ENCODE peak calls at places on chromosomes 11 and 22, in seven cellular contexts. One of them, this sample, is unnamed.

GRCh38 chr22:41925783-41926460 is 684 bp downstream of the TNFRSF13C start:
- DNase-seq in body of pancreas: peak; percentile 78
- DNase-seq in stimulated activated effector memory CD8-positive, alpha-beta T cell treated with anti-CD3 and anti-CD28 coated beads, Interleukin-12 subunit alpha, Interleukin-12 subunit beta, amount 100 ng/mL, for 72 hours: peak; percentile 83
- DNase-seq in activated gamma-delta T cell: peak; percentile 64
- DNase-seq in heart left ventricle: peak; percentile 65
- DNase-seq in left colon: peak; percentile 61
- DNase-seq in stimulated activated CD8-positive, alpha-beta memory T cell treated with anti-CD3 and anti-CD28 coated beads, Interleukin-7, amount 100 ng/mL, for 1 hour: peak; percentile 59
- DNase-seq in this sample: no peak

GRCh38 chr11:46674463-46675287 is 25.7 kb downstream of the ARHGAP1 start:
- DNase-seq in left colon: peak; percentile 49
- DNase-seq in body of pancreas: no peak
- DNase-seq in heart left ventricle: peak; percentile 70
- DNase-seq in stimulated activated CD8-positive, alpha-beta memory T cell treated with anti-CD3 and anti-CD28 coated beads, Interleukin-7, amount 100 ng/mL, for 1 hour: no peak
- DNase-seq in stimulated activated effector memory CD8-positive, alpha-beta T cell treated with anti-CD3 and anti-CD28 coated beads, Interleukin-12 subunit alpha, Interleukin-12 subunit beta, amount 100 ng/mL, for 72 hours: no peak
- DNase-seq in activated gamma-delta T cell: no peak
- DNase-seq in this sample: no peak

GRCh38 chr11:44339530-44339883 is 29.6 kb upstream of the ALX4 start:
- DNase-seq in left colon: no peak
- DNase-seq in heart left ventricle: no peak
- DNase-seq in stimulated activated effector memory CD8-positive, alpha-beta T cell treated with anti-CD3 and anti-CD28 coated beads, Interleukin-12 subunit alpha, Interleukin-12 subunit beta, amount 100 ng/mL, for 72 hours: no peak
- DNase-seq in body of pancreas: no peak
- DNase-seq in activated gamma-delta T cell: no peak
- DNase-seq in stimulated activated CD8-positive, alpha-beta memory T cell treated with anti-CD3 and anti-CD28 coated beads, Interleukin-7, amount 100 ng/mL, for 1 hour: no peak
- DNase-seq in this sample: no peak

GRCh38 chr22:47174671-47175111 is 412.2 kb downstream of the TBC1D22A start:
- DNase-seq in body of pancreas: no peak
- DNase-seq in stimulated activated effector memory CD8-positive, alpha-beta T cell treated with anti-CD3 and anti-CD28 coated beads, Interleukin-12 subunit alpha, Interleukin-12 subunit beta, amount 100 ng/mL, for 72 hours: no peak
- DNase-seq in activated gamma-delta T cell: no peak
- DNase-seq in stimulated activated CD8-positive, alpha-beta memory T cell treated with anti-CD3 and anti-CD28 coated beads, Interleukin-7, amount 100 ng/mL, for 1 hour: no peak
- DNase-seq in left colon: peak; percentile 18
- DNase-seq in heart left ventricle: peak; percentile 48
- DNase-seq in this sample: no peak

GRCh38 chr11:48051217-48051848 is 71.0 kb downstream of the PTPRJ start:
- DNase-seq in body of pancreas: no peak
- DNase-seq in stimulated activated effector memory CD8-positive, alpha-beta T cell treated with anti-CD3 and anti-CD28 coated beads, Interleukin-12 subunit alpha, Interleukin-12 subunit beta, amount 100 ng/mL, for 72 hours: no peak
- DNase-seq in heart left ventricle: no peak
- DNase-seq in stimulated activated CD8-positive, alpha-beta memory T cell treated with anti-CD3 and anti-CD28 coated beads, Interleukin-7, amount 100 ng/mL, for 1 hour: no peak
- DNase-seq in activated gamma-delta T cell: no peak
- DNase-seq in left colon: no peak
- DNase-seq in this sample: no peak

GRCh38 chr22:24550028-24550901 is 4.7 kb downstream of the GUCD1 start:
- DNase-seq in left colon: peak; percentile 81
- DNase-seq in stimulated activated CD8-positive, alpha-beta memory T cell treated with anti-CD3 and anti-CD28 coated beads, Interleukin-7, amount 100 ng/mL, for 1 hour: no peak
- DNase-seq in activated gamma-delta T cell: no peak
- DNase-seq in heart left ventricle: peak; percentile 47
- DNase-seq in body of pancreas: no peak
- DNase-seq in stimulated activated effector memory CD8-positive, alpha-beta T cell treated with anti-CD3 and anti-CD28 coated beads, Interleukin-12 subunit alpha, Interleukin-12 subunit beta, amount 100 ng/mL, for 72 hours: no peak
- DNase-seq in this sample: no peak

GRCh38 chr11:23112987-23113886 is 253.0 kb upstream of the CCDC179 start:
- DNase-seq in left colon: peak; percentile 82
- DNase-seq in heart left ventricle: no peak
- DNase-seq in stimulated activated effector memory CD8-positive, alpha-beta T cell treated with anti-CD3 and anti-CD28 coated beads, Interleukin-12 subunit alpha, Interleukin-12 subunit beta, amount 100 ng/mL, for 72 hours: no peak
- DNase-seq in stimulated activated CD8-positive, alpha-beta memory T cell treated with anti-CD3 and anti-CD28 coated beads, Interleukin-7, amount 100 ng/mL, for 1 hour: no peak
- DNase-seq in body of pancreas: peak; percentile 75
- DNase-seq in activated gamma-delta T cell: no peak
- DNase-seq in this sample: peak; percentile 36

GRCh38 chr11:60910711-60911366 is 3.1 kb upstream of the TMEM109 start:
- DNase-seq in heart left ventricle: no peak
- DNase-seq in left colon: no peak
- DNase-seq in stimulated activated CD8-positive, alpha-beta memory T cell treated with anti-CD3 and anti-CD28 coated beads, Interleukin-7, amount 100 ng/mL, for 1 hour: no peak
- DNase-seq in stimulated activated effector memory CD8-positive, alpha-beta T cell treated with anti-CD3 and anti-CD28 coated beads, Interleukin-12 subunit alpha, Interleukin-12 subunit beta, amount 100 ng/mL, for 72 hours: no peak
- DNase-seq in body of pancreas: no peak
- DNase-seq in activated gamma-delta T cell: no peak
- DNase-seq in this sample: no peak

GRCh38 chr22:22425366-22425765 is 83.2 kb downstream of the ZNF280B start:
- DNase-seq in activated gamma-delta T cell: no peak
- DNase-seq in stimulated activated effector memory CD8-positive, alpha-beta T cell treated with anti-CD3 and anti-CD28 coated beads, Interleukin-12 subunit alpha, Interleukin-12 subunit beta, amount 100 ng/mL, for 72 hours: no peak
- DNase-seq in left colon: no peak
- DNase-seq in heart left ventricle: no peak
- DNase-seq in stimulated activated CD8-positive, alpha-beta memory T cell treated with anti-CD3 and anti-CD28 coated beads, Interleukin-7, amount 100 ng/mL, for 1 hour: no peak
- DNase-seq in body of pancreas: no peak
- DNase-seq in this sample: no peak

GRCh38 chr22:17171016-17171312 is 11.9 kb upstream of the HDHD5 start:
- DNase-seq in stimulated activated CD8-positive, alpha-beta memory T cell treated with anti-CD3 and anti-CD28 coated beads, Interleukin-7, amount 100 ng/mL, for 1 hour: no peak
- DNase-seq in body of pancreas: no peak
- DNase-seq in activated gamma-delta T cell: no peak
- DNase-seq in left colon: no peak
- DNase-seq in heart left ventricle: no peak
- DNase-seq in stimulated activated effector memory CD8-positive, alpha-beta T cell treated with anti-CD3 and anti-CD28 coated beads, Interleukin-12 subunit alpha, Interleukin-12 subunit beta, amount 100 ng/mL, for 72 hours: no peak
- DNase-seq in this sample: no peak

GRCh38 chr11:20488352-20488751 is 100.8 kb downstream of the PRMT3 start:
- DNase-seq in left colon: no peak
- DNase-seq in activated gamma-delta T cell: no peak
- DNase-seq in stimulated activated effector memory CD8-positive, alpha-beta T cell treated with anti-CD3 and anti-CD28 coated beads, Interleukin-12 subunit alpha, Interleukin-12 subunit beta, amount 100 ng/mL, for 72 hours: no peak
- DNase-seq in heart left ventricle: no peak
- DNase-seq in stimulated activated CD8-positive, alpha-beta memory T cell treated with anti-CD3 and anti-CD28 coated beads, Interleukin-7, amount 100 ng/mL, for 1 hour: no peak
- DNase-seq in body of pancreas: no peak
- DNase-seq in this sample: no peak

GRCh38 chr11:32451808-32452207 is 16.5 kb upstream of the WT1 start:
- DNase-seq in stimulated activated CD8-positive, alpha-beta memory T cell treated with anti-CD3 and anti-CD28 coated beads, Interleukin-7, amount 100 ng/mL, for 1 hour: no peak
- DNase-seq in activated gamma-delta T cell: no peak
- DNase-seq in body of pancreas: no peak
- DNase-seq in left colon: no peak
- DNase-seq in stimulated activated effector memory CD8-positive, alpha-beta T cell treated with anti-CD3 and anti-CD28 coated beads, Interleukin-12 subunit alpha, Interleukin-12 subunit beta, amount 100 ng/mL, for 72 hours: no peak
- DNase-seq in heart left ventricle: peak; percentile 70
- DNase-seq in this sample: no peak

GRCh38 chr11:61728940-61729219 is 23.6 kb upstream of the MYRF start:
- DNase-seq in stimulated activated CD8-positive, alpha-beta memory T cell treated with anti-CD3 and anti-CD28 coated beads, Interleukin-7, amount 100 ng/mL, for 1 hour: no peak
- DNase-seq in left colon: no peak
- DNase-seq in activated gamma-delta T cell: no peak
- DNase-seq in body of pancreas: no peak
- DNase-seq in heart left ventricle: no peak
- DNase-seq in stimulated activated effector memory CD8-positive, alpha-beta T cell treated with anti-CD3 and anti-CD28 coated beads, Interleukin-12 subunit alpha, Interleukin-12 subunit beta, amount 100 ng/mL, for 72 hours: no peak
- DNase-seq in this sample: no peak

GRCh38 chr11:103800406-103801114 is 235.9 kb upstream of the DDI1 start:
- DNase-seq in activated gamma-delta T cell: no peak
- DNase-seq in body of pancreas: no peak
- DNase-seq in stimulated activated CD8-positive, alpha-beta memory T cell treated with anti-CD3 and anti-CD28 coated beads, Interleukin-7, amount 100 ng/mL, for 1 hour: no peak
- DNase-seq in left colon: no peak
- DNase-seq in heart left ventricle: peak; percentile 48
- DNase-seq in stimulated activated effector memory CD8-positive, alpha-beta T cell treated with anti-CD3 and anti-CD28 coated beads, Interleukin-12 subunit alpha, Interleukin-12 subunit beta, amount 100 ng/mL, for 72 hours: no peak
- DNase-seq in this sample: peak; percentile 4

GRCh38 chr11:64222651-64223000 is 3.4 kb downstream of the TRPT1 start:
- DNase-seq in activated gamma-delta T cell: no peak
- DNase-seq in left colon: no peak
- DNase-seq in stimulated activated effector memory CD8-positive, alpha-beta T cell treated with anti-CD3 and anti-CD28 coated beads, Interleukin-12 subunit alpha, Interleukin-12 subunit beta, amount 100 ng/mL, for 72 hours: no peak
- DNase-seq in heart left ventricle: no peak
- DNase-seq in body of pancreas: no peak
- DNase-seq in stimulated activated CD8-positive, alpha-beta memory T cell treated with anti-CD3 and anti-CD28 coated beads, Interleukin-7, amount 100 ng/mL, for 1 hour: no peak
- DNase-seq in this sample: no peak

GRCh38 chr11:88454881-88455280 is 117.3 kb upstream of the CTSC start:
- DNase-seq in stimulated activated effector memory CD8-positive, alpha-beta T cell treated with anti-CD3 and anti-CD28 coated beads, Interleukin-12 subunit alpha, Interleukin-12 subunit beta, amount 100 ng/mL, for 72 hours: no peak
- DNase-seq in heart left ventricle: no peak
- DNase-seq in activated gamma-delta T cell: no peak
- DNase-seq in stimulated activated CD8-positive, alpha-beta memory T cell treated with anti-CD3 and anti-CD28 coated beads, Interleukin-7, amount 100 ng/mL, for 1 hour: no peak
- DNase-seq in left colon: no peak
- DNase-seq in body of pancreas: no peak
- DNase-seq in this sample: no peak

GRCh38 chr11:65573391-65574146 is 1.2 kb downstream of the FAM89B start:
- DNase-seq in stimulated activated effector memory CD8-positive, alpha-beta T cell treated with anti-CD3 and anti-CD28 coated beads, Interleukin-12 subunit alpha, Interleukin-12 subunit beta, amount 100 ng/mL, for 72 hours: no peak
- DNase-seq in heart left ventricle: peak; percentile 51
- DNase-seq in activated gamma-delta T cell: no peak
- DNase-seq in body of pancreas: peak; percentile 41
- DNase-seq in stimulated activated CD8-positive, alpha-beta memory T cell treated with anti-CD3 and anti-CD28 coated beads, Interleukin-7, amount 100 ng/mL, for 1 hour: no peak
- DNase-seq in left colon: no peak
- DNase-seq in this sample: no peak

GRCh38 chr11:7511405-7511804 is 2.4 kb upstream of the PPFIBP2 start:
- DNase-seq in left colon: peak; percentile 70
- DNase-seq in body of pancreas: peak; percentile 69
- DNase-seq in stimulated activated effector memory CD8-positive, alpha-beta T cell treated with anti-CD3 and anti-CD28 coated beads, Interleukin-12 subunit alpha, Interleukin-12 subunit beta, amount 100 ng/mL, for 72 hours: no peak
- DNase-seq in activated gamma-delta T cell: no peak
- DNase-seq in heart left ventricle: peak; percentile 84
- DNase-seq in stimulated activated CD8-positive, alpha-beta memory T cell treated with anti-CD3 and anti-CD28 coated beads, Interleukin-7, amount 100 ng/mL, for 1 hour: no peak
- DNase-seq in this sample: no peak

GRCh38 chr11:65116370-65117205 is 913 bp downstream of the ZNHIT2 start:
- DNase-seq in activated gamma-delta T cell: peak; percentile 45
- DNase-seq in stimulated activated CD8-positive, alpha-beta memory T cell treated with anti-CD3 and anti-CD28 coated beads, Interleukin-7, amount 100 ng/mL, for 1 hour: no peak
- DNase-seq in body of pancreas: no peak
- DNase-seq in heart left ventricle: peak; percentile 47
- DNase-seq in stimulated activated effector memory CD8-positive, alpha-beta T cell treated with anti-CD3 and anti-CD28 coated beads, Interleukin-12 subunit alpha, Interleukin-12 subunit beta, amount 100 ng/mL, for 72 hours: peak; percentile 44
- DNase-seq in left colon: peak; percentile 54
- DNase-seq in this sample: no peak

GRCh38 chr11:117442869-117443239 is 115.2 kb downstream of the CEP164 start:
- DNase-seq in body of pancreas: no peak
- DNase-seq in left colon: no peak
- DNase-seq in activated gamma-delta T cell: no peak
- DNase-seq in stimulated activated effector memory CD8-positive, alpha-beta T cell treated with anti-CD3 and anti-CD28 coated beads, Interleukin-12 subunit alpha, Interleukin-12 subunit beta, amount 100 ng/mL, for 72 hours: no peak
- DNase-seq in stimulated activated CD8-positive, alpha-beta memory T cell treated with anti-CD3 and anti-CD28 coated beads, Interleukin-7, amount 100 ng/mL, for 1 hour: no peak
- DNase-seq in heart left ventricle: no peak
- DNase-seq in this sample: no peak

GRCh38 chr11:124109377-124109776 is 5.9 kb upstream of the VWA5A start:
- DNase-seq in body of pancreas: no peak
- DNase-seq in stimulated activated effector memory CD8-positive, alpha-beta T cell treated with anti-CD3 and anti-CD28 coated beads, Interleukin-12 subunit alpha, Interleukin-12 subunit beta, amount 100 ng/mL, for 72 hours: no peak
- DNase-seq in heart left ventricle: no peak
- DNase-seq in left colon: no peak
- DNase-seq in stimulated activated CD8-positive, alpha-beta memory T cell treated with anti-CD3 and anti-CD28 coated beads, Interleukin-7, amount 100 ng/mL, for 1 hour: no peak
- DNase-seq in activated gamma-delta T cell: no peak
- DNase-seq in this sample: no peak

GRCh38 chr22:46634011-46634699 is 14.0 kb downstream of the GRAMD4 start:
- DNase-seq in left colon: no peak
- DNase-seq in heart left ventricle: no peak
- DNase-seq in stimulated activated CD8-positive, alpha-beta memory T cell treated with anti-CD3 and anti-CD28 coated beads, Interleukin-7, amount 100 ng/mL, for 1 hour: no peak
- DNase-seq in stimulated activated effector memory CD8-positive, alpha-beta T cell treated with anti-CD3 and anti-CD28 coated beads, Interleukin-12 subunit alpha, Interleukin-12 subunit beta, amount 100 ng/mL, for 72 hours: no peak
- DNase-seq in activated gamma-delta T cell: no peak
- DNase-seq in body of pancreas: no peak
- DNase-seq in this sample: no peak

GRCh38 chr22:35140879-35141745 is 75.2 kb downstream of the ISX start:
- DNase-seq in left colon: peak; percentile 54
- DNase-seq in stimulated activated effector memory CD8-positive, alpha-beta T cell treated with anti-CD3 and anti-CD28 coated beads, Interleukin-12 subunit alpha, Interleukin-12 subunit beta, amount 100 ng/mL, for 72 hours: no peak
- DNase-seq in body of pancreas: no peak
- DNase-seq in activated gamma-delta T cell: no peak
- DNase-seq in stimulated activated CD8-positive, alpha-beta memory T cell treated with anti-CD3 and anti-CD28 coated beads, Interleukin-7, amount 100 ng/mL, for 1 hour: no peak
- DNase-seq in heart left ventricle: no peak
- DNase-seq in this sample: peak; percentile 50

GRCh38 chr11:96037267-96037990 is 113.5 kb upstream of the MTMR2 start:
- DNase-seq in left colon: no peak
- DNase-seq in heart left ventricle: no peak
- DNase-seq in stimulated activated effector memory CD8-positive, alpha-beta T cell treated with anti-CD3 and anti-CD28 coated beads, Interleukin-12 subunit alpha, Interleukin-12 subunit beta, amount 100 ng/mL, for 72 hours: no peak
- DNase-seq in body of pancreas: no peak
- DNase-seq in activated gamma-delta T cell: no peak
- DNase-seq in stimulated activated CD8-positive, alpha-beta memory T cell treated with anti-CD3 and anti-CD28 coated beads, Interleukin-7, amount 100 ng/mL, for 1 hour: no peak
- DNase-seq in this sample: no peak

GRCh38 chr11:96228472-96228871 is 114.5 kb downstream of the MAML2 start:
- DNase-seq in stimulated activated effector memory CD8-positive, alpha-beta T cell treated with anti-CD3 and anti-CD28 coated beads, Interleukin-12 subunit alpha, Interleukin-12 subunit beta, amount 100 ng/mL, for 72 hours: no peak
- DNase-seq in body of pancreas: peak; percentile 34
- DNase-seq in stimulated activated CD8-positive, alpha-beta memory T cell treated with anti-CD3 and anti-CD28 coated beads, Interleukin-7, amount 100 ng/mL, for 1 hour: no peak
- DNase-seq in heart left ventricle: peak; percentile 79
- DNase-seq in left colon: peak; percentile 31
- DNase-seq in activated gamma-delta T cell: no peak
- DNase-seq in this sample: no peak

GRCh38 chr11:17533782-17534415 is 10.3 kb downstream of the USH1C start:
- DNase-seq in body of pancreas: no peak
- DNase-seq in left colon: no peak
- DNase-seq in stimulated activated CD8-positive, alpha-beta memory T cell treated with anti-CD3 and anti-CD28 coated beads, Interleukin-7, amount 100 ng/mL, for 1 hour: no peak
- DNase-seq in stimulated activated effector memory CD8-positive, alpha-beta T cell treated with anti-CD3 and anti-CD28 coated beads, Interleukin-12 subunit alpha, Interleukin-12 subunit beta, amount 100 ng/mL, for 72 hours: no peak
- DNase-seq in heart left ventricle: no peak
- DNase-seq in activated gamma-delta T cell: no peak
- DNase-seq in this sample: no peak

GRCh38 chr22:36541831-36542391 is 12.9 kb upstream of the EIF3D start:
- DNase-seq in stimulated activated CD8-positive, alpha-beta memory T cell treated with anti-CD3 and anti-CD28 coated beads, Interleukin-7, amount 100 ng/mL, for 1 hour: no peak
- DNase-seq in heart left ventricle: no peak
- DNase-seq in activated gamma-delta T cell: no peak
- DNase-seq in body of pancreas: no peak
- DNase-seq in stimulated activated effector memory CD8-positive, alpha-beta T cell treated with anti-CD3 and anti-CD28 coated beads, Interleukin-12 subunit alpha, Interleukin-12 subunit beta, amount 100 ng/mL, for 72 hours: no peak
- DNase-seq in left colon: no peak
- DNase-seq in this sample: no peak

GRCh38 chr11:27698872-27699241 is 1.4 kb downstream of the BDNF start:
- DNase-seq in activated gamma-delta T cell: no peak
- DNase-seq in stimulated activated CD8-positive, alpha-beta memory T cell treated with anti-CD3 and anti-CD28 coated beads, Interleukin-7, amount 100 ng/mL, for 1 hour: peak; percentile 22
- DNase-seq in left colon: peak; percentile 48
- DNase-seq in heart left ventricle: peak; percentile 82
- DNase-seq in stimulated activated effector memory CD8-positive, alpha-beta T cell treated with anti-CD3 and anti-CD28 coated beads, Interleukin-12 subunit alpha, Interleukin-12 subunit beta, amount 100 ng/mL, for 72 hours: no peak
- DNase-seq in body of pancreas: peak; percentile 77
- DNase-seq in this sample: peak; percentile 93

GRCh38 chr11:131938321-131938751 is 567.9 kb downstream of the NTM start:
- DNase-seq in left colon: no peak
- DNase-seq in stimulated activated CD8-positive, alpha-beta memory T cell treated with anti-CD3 and anti-CD28 coated beads, Interleukin-7, amount 100 ng/mL, for 1 hour: no peak
- DNase-seq in activated gamma-delta T cell: no peak
- DNase-seq in body of pancreas: no peak
- DNase-seq in heart left ventricle: no peak
- DNase-seq in stimulated activated effector memory CD8-positive, alpha-beta T cell treated with anti-CD3 and anti-CD28 coated beads, Interleukin-12 subunit alpha, Interleukin-12 subunit beta, amount 100 ng/mL, for 72 hours: no peak
- DNase-seq in this sample: peak; percentile 60

GRCh38 chr11:12863605-12864121 is 145.5 kb upstream of the RASSF10 start:
- DNase-seq in body of pancreas: no peak
- DNase-seq in stimulated activated CD8-positive, alpha-beta memory T cell treated with anti-CD3 and anti-CD28 coated beads, Interleukin-7, amount 100 ng/mL, for 1 hour: no peak
- DNase-seq in activated gamma-delta T cell: no peak
- DNase-seq in stimulated activated effector memory CD8-positive, alpha-beta T cell treated with anti-CD3 and anti-CD28 coated beads, Interleukin-12 subunit alpha, Interleukin-12 subunit beta, amount 100 ng/mL, for 72 hours: no peak
- DNase-seq in heart left ventricle: no peak
- DNase-seq in left colon: no peak
- DNase-seq in this sample: peak; percentile 55

GRCh38 chr22:24060375-24060788 is 49.3 kb downstream of the CABIN1 start:
- DNase-seq in body of pancreas: no peak
- DNase-seq in stimulated activated CD8-positive, alpha-beta memory T cell treated with anti-CD3 and anti-CD28 coated beads, Interleukin-7, amount 100 ng/mL, for 1 hour: no peak
- DNase-seq in left colon: no peak
- DNase-seq in stimulated activated effector memory CD8-positive, alpha-beta T cell treated with anti-CD3 and anti-CD28 coated beads, Interleukin-12 subunit alpha, Interleukin-12 subunit beta, amount 100 ng/mL, for 72 hours: no peak
- DNase-seq in heart left ventricle: no peak
- DNase-seq in activated gamma-delta T cell: no peak
- DNase-seq in this sample: no peak

GRCh38 chr22:19644314-19645223 is 69.7 kb upstream of the SEPTIN5 start:
- DNase-seq in heart left ventricle: no peak
- DNase-seq in left colon: no peak
- DNase-seq in body of pancreas: no peak
- DNase-seq in activated gamma-delta T cell: no peak
- DNase-seq in stimulated activated effector memory CD8-positive, alpha-beta T cell treated with anti-CD3 and anti-CD28 coated beads, Interleukin-12 subunit alpha, Interleukin-12 subunit beta, amount 100 ng/mL, for 72 hours: no peak
- DNase-seq in stimulated activated CD8-positive, alpha-beta memory T cell treated with anti-CD3 and anti-CD28 coated beads, Interleukin-7, amount 100 ng/mL, for 1 hour: no peak
- DNase-seq in this sample: no peak

GRCh38 chr22:46336119-46337078 is 885 bp downstream of the TRMU start:
- DNase-seq in stimulated activated CD8-positive, alpha-beta memory T cell treated with anti-CD3 and anti-CD28 coated beads, Interleukin-7, amount 100 ng/mL, for 1 hour: no peak
- DNase-seq in stimulated activated effector memory CD8-positive, alpha-beta T cell treated with anti-CD3 and anti-CD28 coated beads, Interleukin-12 subunit alpha, Interleukin-12 subunit beta, amount 100 ng/mL, for 72 hours: no peak
- DNase-seq in heart left ventricle: no peak
- DNase-seq in activated gamma-delta T cell: no peak
- DNase-seq in left colon: no peak
- DNase-seq in body of pancreas: peak; percentile 58
- DNase-seq in this sample: no peak

GRCh38 chr11:2418961-2419360 is 18.4 kb downstream of the TSSC4 start:
- DNase-seq in stimulated activated CD8-positive, alpha-beta memory T cell treated with anti-CD3 and anti-CD28 coated beads, Interleukin-7, amount 100 ng/mL, for 1 hour: no peak
- DNase-seq in heart left ventricle: peak; percentile 20
- DNase-seq in stimulated activated effector memory CD8-positive, alpha-beta T cell treated with anti-CD3 and anti-CD28 coated beads, Interleukin-12 subunit alpha, Interleukin-12 subunit beta, amount 100 ng/mL, for 72 hours: no peak
- DNase-seq in activated gamma-delta T cell: no peak
- DNase-seq in left colon: no peak
- DNase-seq in body of pancreas: no peak
- DNase-seq in this sample: no peak

GRCh38 chr22:40757071-40757470 is 62.1 kb downstream of the SLC25A17 start:
- DNase-seq in heart left ventricle: no peak
- DNase-seq in activated gamma-delta T cell: no peak
- DNase-seq in stimulated activated CD8-positive, alpha-beta memory T cell treated with anti-CD3 and anti-CD28 coated beads, Interleukin-7, amount 100 ng/mL, for 1 hour: no peak
- DNase-seq in left colon: no peak
- DNase-seq in stimulated activated effector memory CD8-positive, alpha-beta T cell treated with anti-CD3 and anti-CD28 coated beads, Interleukin-12 subunit alpha, Interleukin-12 subunit beta, amount 100 ng/mL, for 72 hours: no peak
- DNase-seq in body of pancreas: no peak
- DNase-seq in this sample: no peak

GRCh38 chr11:111840143-111840542 is 31.2 kb downstream of the ALG9 start:
- DNase-seq in left colon: no peak
- DNase-seq in stimulated activated effector memory CD8-positive, alpha-beta T cell treated with anti-CD3 and anti-CD28 coated beads, Interleukin-12 subunit alpha, Interleukin-12 subunit beta, amount 100 ng/mL, for 72 hours: no peak
- DNase-seq in body of pancreas: no peak
- DNase-seq in heart left ventricle: no peak
- DNase-seq in stimulated activated CD8-positive, alpha-beta memory T cell treated with anti-CD3 and anti-CD28 coated beads, Interleukin-7, amount 100 ng/mL, for 1 hour: no peak
- DNase-seq in activated gamma-delta T cell: no peak
- DNase-seq in this sample: peak; percentile 75

This sample was measured in cerebellar cortex.